ENCODE peak calls at places on chromosome 14, in four cellular contexts. G, W, P and S are unnamed samples.

GRCh38 chr14:85538636-85539035 is 8.7 kb downstream of the FLRT2 start:
- DNase-seq in W (no peak), P (no peak), G (no peak), S (no peak)

GRCh38 chr14:69657961-69658360 is 46.6 kb downstream of the SUSD6 start:
- DNase-seq in G (no peak), W (no peak), P (no peak), S (peak)

GRCh38 chr14:94066089-94066676 is 14.8 kb downstream of the DDX24 start:
- DNase-seq in P (no peak), W (no peak), G (no peak), S (peak)

GRCh38 chr14:51210594-51210993 is 29.5 kb upstream of the TMX1 start:
- DNase-seq in W (no peak), P (no peak), G (no peak), S (no peak)

GRCh38 chr14:64417042-64417770 is 29.1 kb downstream of the MTHFD1 start:
- DNase-seq in P (peak), G (no peak), W (no peak), S (no peak)

GRCh38 chr14:103124501-103125001 is 1.3 kb downstream of the TNFAIP2 start:
- DNase-seq in W (no peak), G (no peak), P (no peak), S (no peak)

GRCh38 chr14:79011091-79011919 is 841.1 kb downstream of the NRXN3 start:
- DNase-seq in P (peak), W (no peak), G (peak), S (peak)

GRCh38 chr14:86057018-86057667 is 527.2 kb downstream of the FLRT2 start:
- DNase-seq in G (peak), W (no peak), P (no peak), S (peak)

GRCh38 chr14:56334458-56334857 is 216.2 kb downstream of the PELI2 start:
- DNase-seq in G (no peak), P (no peak), W (no peak), S (no peak)

GRCh38 chr14:56562883-56563282 is 16.7 kb upstream of the TMEM260 start:
- DNase-seq in W (no peak), G (no peak), P (no peak), S (no peak)

GRCh38 chr14:57493467-57494181 is at the start of gene CCDC198:
- DNase-seq in G (no peak), P (no peak), W (peak), S (peak)

GRCh38 chr14:33404054-33404453 is 465.4 kb downstream of the NPAS3 start:
- DNase-seq in G (no peak), P (no peak), W (no peak), S (no peak)

GRCh38 chr14:54881761-54882401 is 20.7 kb downstream of the GCH1 start:
- DNase-seq in W (no peak), P (no peak), G (no peak), S (no peak)

GRCh38 chr14:95850429-95850828 is 26.2 kb upstream of the TUNAR start:
- DNase-seq in G (no peak), P (no peak), W (no peak), S (no peak)

GRCh38 chr14:92500491-92500941 is 13.1 kb upstream of the RIN3 start:
- DNase-seq in G (no peak), W (no peak), P (no peak), S (peak)

GRCh38 chr14:55122441-55122986 is 6.5 kb upstream of the LGALS3 start:
- DNase-seq in W (no peak), P (no peak), G (peak), S (peak)

GRCh38 chr14:100868621-100869370 is 34.7 kb downstream of the RTL1 start:
- DNase-seq in W (no peak), P (no peak), G (no peak), S (no peak)

GRCh38 chr14:57199911-57200310 is 68.8 kb downstream of the EXOC5 start:
- DNase-seq in P (no peak), G (no peak), W (no peak), S (no peak)

GRCh38 chr14:47720281-47720680 is 44.9 kb upstream of the MDGA2 start:
- DNase-seq in G (no peak), W (no peak), P (no peak), S (no peak)

GRCh38 chr14:88695873-88696272 is 96.9 kb downstream of the EML5 start:
- DNase-seq in P (no peak), W (no peak), G (no peak), S (no peak)

GRCh38 chr14:65879218-65880009 is 466.9 kb downstream of the FUT8 start:
- DNase-seq in W (no peak), P (no peak), G (no peak), S (no peak)

DNA sequence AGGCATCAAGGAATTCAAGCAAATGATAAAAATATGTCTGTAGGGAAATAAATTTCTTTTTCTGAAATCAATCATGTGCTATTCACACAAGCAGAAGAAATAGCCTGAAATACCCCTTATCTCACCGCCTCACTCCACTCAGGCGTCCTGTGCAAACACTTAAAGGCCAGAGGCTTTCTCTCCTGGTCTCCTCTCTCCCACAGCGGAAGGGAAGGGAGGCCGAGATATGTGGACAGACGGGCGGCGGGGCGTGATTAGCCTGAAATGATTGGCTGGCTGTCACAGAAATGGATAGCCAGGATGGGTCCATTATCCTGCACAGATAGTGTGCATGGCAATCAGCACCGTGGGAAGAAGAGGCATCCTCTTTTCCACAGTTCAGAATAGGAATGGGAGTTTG is 301.5 kb downstream of the GALC start:
- DNase-seq in P (no peak), G (no peak), W (no peak), S (no peak)
- TF ChIP-seq NFIC in P (no peak), G (no peak), W (no peak), S (no peak)

DNA sequence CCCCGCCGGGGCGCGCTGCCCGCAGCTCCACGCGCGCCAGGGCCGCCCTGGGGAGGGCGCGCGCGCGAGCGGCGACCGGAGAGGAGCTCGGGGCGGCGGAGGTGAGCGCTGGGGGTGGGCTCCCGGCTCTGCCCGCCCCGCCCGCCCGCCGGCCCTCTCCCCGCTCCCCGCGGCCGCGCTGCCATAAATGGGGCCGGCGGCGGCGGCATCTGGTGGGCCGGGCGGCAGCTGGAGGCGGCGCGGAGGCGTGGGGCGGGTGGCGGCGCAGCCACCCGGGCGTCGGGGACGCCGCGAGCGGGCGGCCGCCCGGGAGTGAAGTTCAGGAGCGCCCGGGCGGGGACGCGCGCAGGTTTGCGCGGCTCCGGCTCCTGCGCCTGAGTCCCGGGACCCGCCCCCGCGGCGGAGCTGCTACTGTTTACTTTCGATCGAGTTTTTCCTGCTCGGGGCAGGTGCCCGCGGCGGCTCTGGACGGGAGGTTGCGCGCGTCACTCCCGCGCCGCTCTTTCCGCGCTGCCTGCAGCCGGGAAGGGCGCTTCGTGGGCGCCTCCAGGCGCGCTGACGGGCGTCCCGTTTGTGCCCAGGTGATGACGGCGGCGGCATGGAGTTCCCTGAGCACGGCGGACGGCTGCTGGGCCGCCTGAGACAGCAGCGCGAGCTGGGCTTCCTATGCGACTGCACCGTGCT is at the start of gene ZBTB42:
- DNase-seq in G (peak), W (no peak), P (peak), S (peak)
- TF ChIP-seq NFIC in G (no peak), W (no peak), P (no peak), S (no peak)

DNA sequence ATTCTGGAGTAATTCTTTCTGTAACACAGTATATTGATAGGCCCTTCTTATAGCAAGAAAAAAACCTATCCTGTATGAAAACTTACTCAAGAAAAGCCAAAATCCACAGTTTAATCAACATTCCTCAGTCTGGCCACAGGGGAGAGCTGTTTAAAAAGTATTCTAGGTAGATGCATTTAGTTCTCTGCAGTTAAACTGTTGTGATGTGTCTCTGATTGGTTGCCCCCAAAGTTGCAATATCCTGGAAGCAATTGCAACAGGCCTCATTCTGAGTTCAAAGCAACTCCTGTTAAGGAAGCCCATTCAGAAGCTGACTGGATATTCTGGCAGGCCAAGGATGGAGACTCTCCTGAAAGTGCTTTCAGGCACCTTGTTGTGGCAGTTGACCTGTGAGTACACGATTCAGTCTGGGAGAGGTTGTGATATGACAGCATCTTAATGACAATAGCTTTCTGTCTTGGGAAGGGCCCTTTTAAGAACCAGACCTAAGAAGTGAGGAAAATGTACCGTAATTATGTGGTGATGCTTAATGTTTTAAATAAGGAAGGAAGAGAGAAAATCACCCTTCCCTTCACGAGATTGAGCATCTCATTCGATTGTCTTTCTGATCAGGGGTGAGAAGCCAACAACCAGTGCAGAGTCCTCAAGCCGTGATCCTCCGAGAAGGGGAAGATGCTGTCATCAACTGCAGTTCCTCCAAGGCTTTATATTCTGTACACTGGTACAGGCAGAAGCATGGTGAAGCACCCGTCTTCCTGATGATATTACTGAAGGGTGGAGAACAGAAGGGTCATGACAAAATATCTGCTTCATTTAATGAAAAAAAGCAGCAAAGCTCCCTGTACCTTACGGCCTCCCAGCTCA is 420.7 kb downstream of the DAD1 start:
- DNase-seq in G (no peak), P (no peak), W (no peak), S (peak)
- TF ChIP-seq NFIC in G (no peak), P (no peak), W (no peak), S (no peak)

GRCh38 chr14:81209187-81209836 is 11.4 kb downstream of the GTF2A1 start:
- DNase-seq in G (no peak), W (peak), P (no peak), S (no peak)
- TF ChIP-seq NFIC in G (no peak), W (peak), P (no peak), S (no peak)

GRCh38 chr14:36006623-36007022 is 169.9 kb downstream of the PTCSC3 start:
- DNase-seq in G (no peak), P (no peak), W (no peak), S (no peak)

GRCh38 chr14:35998303-35998702 is 172.2 kb downstream of the BRMS1L start:
- DNase-seq in P (no peak), W (no peak), G (no peak), S (no peak)

GRCh38 chr14:35999264-35999663 is 173.1 kb downstream of the BRMS1L start:
- DNase-seq in P (no peak), W (no peak), G (no peak), S (no peak)

GRCh38 chr14:36001936-36002335 is 174.6 kb downstream of the PTCSC3 start:
- DNase-seq in W (no peak), G (no peak), P (no peak), S (no peak)
- TF ChIP-seq NFIC in W (no peak), G (no peak), P (no peak), S (no peak)

GRCh38 chr14:90642239-90642717 is 174.0 kb downstream of the TTC7B start:
- DNase-seq in W (no peak), G (no peak), P (no peak), S (peak)
- TF ChIP-seq NFIC in W (no peak), G (no peak), P (no peak), S (no peak)

GRCh38 chr14:106286697-106287290 is 760.4 kb downstream of the TMEM121 start:
- DNase-seq in W (no peak), G (peak), P (peak), S (no peak)
- TF ChIP-seq NFIC in W (no peak), G (no peak), P (no peak), S (no peak)

GRCh38 chr14:104972301-104973211 is 5.6 kb downstream of the AHNAK2 start:
- DNase-seq in P (no peak), G (no peak), W (no peak), S (no peak)
- TF ChIP-seq NFIC in P (no peak), G (no peak), W (no peak), S (no peak)

DNA sequence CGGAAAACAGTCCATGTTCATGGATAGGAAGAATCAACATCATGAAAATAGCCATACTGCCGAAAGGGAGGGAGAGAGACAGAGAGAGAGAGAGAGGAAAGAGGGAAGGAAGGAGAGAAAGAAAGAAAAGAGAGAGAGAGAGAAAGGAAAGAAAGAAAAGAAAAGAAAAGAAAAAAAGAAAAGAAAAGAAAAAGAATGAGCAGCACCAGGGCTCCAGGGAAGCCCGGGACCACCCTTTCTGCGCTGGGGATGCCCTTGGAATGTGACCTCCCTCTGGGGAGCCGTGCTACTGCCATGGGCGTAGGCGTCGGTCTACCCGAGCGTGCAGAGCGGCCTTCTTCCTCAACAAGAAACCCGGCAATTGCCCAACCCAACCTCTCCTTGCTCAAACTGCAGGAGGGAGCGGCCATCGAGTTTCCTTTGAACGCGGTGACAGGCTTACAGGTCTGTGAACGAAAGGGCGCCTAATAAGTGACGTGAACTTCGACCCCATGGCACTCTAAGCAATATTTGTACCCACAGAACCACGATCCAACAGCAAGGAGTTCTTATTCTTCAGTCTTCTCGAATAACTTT is 16.9 kb downstream of the OR6S1 start:
- DNase-seq in W (no peak), P (peak), G (no peak), S (no peak)
- TF ChIP-seq NFIC in W (no peak), P (no peak), G (no peak), S (no peak)

GRCh38 chr14:104281768-104282301 is 143.4 kb downstream of the KIF26A start:
- DNase-seq in W (no peak), G (no peak), P (no peak), S (no peak)
- TF ChIP-seq NFIC in W (no peak), G (no peak), P (no peak), S (no peak)